ENCODE peak calls at places on chromosomes 1 and 21, in four cellular contexts. N is AG09309, K is adrenal gland, X is BJ. G is an unnamed sample.

GRCh38 chr21:20040768-20041167 is 957.4 kb upstream of the NCAM2 start:
- DNase-seq in K (no peak), X (no peak), N (no peak), G (no peak)

GRCh38 chr1:163076446-163076845 is 7.3 kb downstream of the RGS4 start:
- DNase-seq in K (no peak), N (no peak), X (no peak), G (no peak)

GRCh38 chr1:20405893-20406604 is 80.0 kb downstream of the CAMK2N1 start:
- DNase-seq in K (peak), N (peak), X (no peak), G (no peak)

GRCh38 chr1:37267111-37267835 is 207.1 kb upstream of the ZC3H12A start:
- DNase-seq in X (no peak), N (no peak), K (no peak), G (no peak)

GRCh38 chr1:84406209-84406917 is 8.1 kb downstream of the DNASE2B start:
- DNase-seq in N (no peak), K (no peak), X (no peak), G (no peak)

GRCh38 chr1:3021801-3022401 is 634 bp downstream of the ACTRT2 start:
- DNase-seq in K (no peak), X (no peak), N (no peak), G (no peak)

GRCh38 chr1:232669981-232670763 is 40.2 kb upstream of the SIPA1L2 start:
- DNase-seq in N (peak), K (no peak), X (no peak), G (no peak)

GRCh38 chr21:46092026-46092764 is 5.7 kb upstream of the COL6A2 start:
- DNase-seq in N (peak), K (no peak), X (peak), G (peak)

GRCh38 chr1:2530501-2531361 is 668 bp upstream of the HES5 start:
- DNase-seq in K (no peak), X (no peak), N (no peak), G (no peak)

GRCh38 chr1:25784575-25785051 is 15.4 kb upstream of the SELENON start:
- DNase-seq in K (no peak), N (no peak), X (no peak), G (no peak)

GRCh38 chr1:114107474-114108175 is 46.0 kb downstream of the SYT6 start:
- DNase-seq in K (no peak), X (no peak), N (no peak), G (no peak)

GRCh38 chr1:209611771-209612570 is 28.5 kb downstream of the CAMK1G start:
- DNase-seq in X (no peak), N (no peak), K (no peak), G (no peak)
- TF ChIP-seq CTCF in X (no peak), N (no peak), K (no peak), G (peak)

DNA sequence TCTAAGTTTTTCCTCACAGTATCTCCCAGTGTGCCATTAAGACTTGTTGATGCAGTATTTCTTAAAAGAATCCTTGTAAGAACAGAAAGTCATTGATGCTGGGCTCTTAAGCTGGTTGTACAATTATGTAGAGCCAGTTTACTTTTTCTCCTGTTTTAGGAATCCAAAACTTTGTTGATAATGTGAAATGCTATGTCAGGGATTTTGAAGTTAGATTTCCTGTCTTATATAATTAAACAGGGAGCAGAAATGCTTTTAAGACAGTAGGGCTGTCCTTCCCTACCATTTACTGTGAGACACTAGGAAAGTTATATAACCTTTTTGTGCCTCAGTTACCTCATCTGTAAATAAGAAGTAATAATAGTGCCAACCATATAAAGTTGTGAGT is 26.0 kb downstream of the CCDC18 start:
- DNase-seq in N (no peak), X (no peak), K (no peak), G (no peak)
- H3K4me3 ChIP-seq in N (no peak), X (no peak), K (no peak), G (no peak)

DNA sequence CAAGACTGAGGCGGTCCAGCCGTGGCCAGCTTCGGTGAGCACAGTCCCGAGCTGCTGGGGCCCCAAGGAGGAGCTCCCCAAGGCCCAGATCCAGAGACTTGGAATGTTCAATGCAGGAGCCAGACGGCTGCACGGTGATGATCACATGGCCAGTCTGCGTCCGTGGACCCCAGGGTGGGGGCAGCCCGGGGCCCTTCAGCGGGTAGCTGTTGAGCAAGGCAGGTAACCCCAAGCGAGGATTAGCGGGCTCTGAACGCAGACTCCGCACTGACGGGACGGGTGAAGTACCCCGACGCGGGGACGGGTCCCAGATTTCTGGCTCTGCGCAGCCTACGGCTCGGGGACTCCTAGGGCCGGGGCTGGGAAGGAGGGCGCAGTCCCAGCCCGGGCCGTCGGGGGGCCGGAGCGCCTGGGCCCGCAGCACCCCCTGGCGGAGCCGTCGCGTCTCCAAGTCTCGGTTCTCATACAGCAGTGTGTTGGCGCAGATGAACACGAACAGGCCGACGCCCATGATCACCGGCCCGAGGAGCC is 2.7 kb downstream of the TMEM200B start:
- DNase-seq in K (peak), X (no peak), N (no peak), G (no peak)
- TF ChIP-seq CTCF in K (peak), X (peak), N (peak), G (peak)

GRCh38 chr21:31872452-31873274 is at the start of gene HUNK:
- DNase-seq in X (no peak), N (no peak), K (peak), G (no peak)

GRCh38 chr21:31873275-31873695 is 465 bp downstream of the HUNK start:
- DNase-seq in X (no peak), N (no peak), K (no peak), G (no peak)

GRCh38 chr21:31873696-31874599 is 1.1 kb downstream of the HUNK start:
- DNase-seq in K (peak), N (no peak), X (no peak), G (no peak)

GRCh38 chr21:31870472-31870871 is 2.3 kb upstream of the HUNK start:
- DNase-seq in X (no peak), K (no peak), N (no peak), G (no peak)

GRCh38 chr21:31872072-31872451 is 758 bp upstream of the HUNK start:
- DNase-seq in K (no peak), N (no peak), X (no peak), G (no peak)
- H3K4me3 ChIP-seq in K (no peak), N (no peak), X (peak), G (no peak)

DNA sequence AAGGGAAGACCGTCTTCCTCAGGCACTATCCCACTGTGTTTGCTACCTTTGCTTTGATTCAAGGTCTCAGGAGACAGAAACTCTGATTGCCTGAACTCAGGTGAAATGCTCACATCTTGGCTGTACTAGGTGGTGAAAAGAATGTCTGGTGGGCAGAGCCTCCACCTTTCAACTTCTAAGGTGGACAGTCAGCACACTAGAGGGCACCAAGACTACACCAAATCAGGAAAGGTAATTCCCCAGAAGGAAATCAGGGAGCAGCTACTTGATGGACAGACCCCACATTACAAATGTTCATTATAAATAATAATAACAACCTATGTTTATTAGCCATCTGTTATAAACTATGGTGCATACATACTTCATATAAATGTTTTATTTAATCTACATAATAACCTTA is 220.9 kb downstream of the ATG4C start:
- DNase-seq in N (no peak), K (no peak), X (no peak), G (no peak)
- TF ChIP-seq CTCF in N (peak), K (no peak), X (no peak), G (peak)